ENCODE peak calls at places on chromosome 12, in four cellular contexts. P, I, A and C are unnamed samples.

GRCh38 chr12:7144414-7145120 is 14.4 kb downstream of the CLSTN3 start:
- DNase-seq in P (peak), I (no peak), A (peak), C (peak)

GRCh38 chr12:108332791-108333382 is 6.2 kb downstream of the CMKLR1 start:
- DNase-seq in P (peak), I (no peak), A (no peak), C (no peak)

GRCh38 chr12:108313236-108313608 is 25.9 kb downstream of the CMKLR1 start:
- DNase-seq in P (no peak), I (no peak), A (no peak), C (peak)

GRCh38 chr12:111529424-111530368 is 69.4 kb downstream of the ATXN2 start:
- DNase-seq in P (peak), I (peak), A (peak), C (peak)

GRCh38 chr12:55993454-55993853 is 3.6 kb upstream of the SUOX start:
- DNase-seq in P (no peak), I (no peak), A (no peak), C (no peak)

GRCh38 chr12:18492372-18493025 is 231.2 kb downstream of the PIK3C2G start:
- DNase-seq in P (no peak), I (no peak), A (no peak), C (no peak)

GRCh38 chr12:102169922-102170698 is 27.5 kb downstream of the PMCH start:
- DNase-seq in P (peak), I (no peak), A (no peak), C (peak)

GRCh38 chr12:105301696-105302095 is 28.8 kb upstream of the C12orf75 start:
- DNase-seq in P (no peak), I (no peak), A (no peak), C (peak)

GRCh38 chr12:27333311-27334009 is 824 bp downstream of the BMAL2 start:
- DNase-seq in P (no peak), I (no peak), A (no peak), C (peak)

GRCh38 chr12:9960613-9961012 is 10.6 kb upstream of the CLEC12A start:
- DNase-seq in P (no peak), I (no peak), A (no peak), C (no peak)

GRCh38 chr12:48750215-48750614 is 33.7 kb upstream of the CCNT1 start:
- DNase-seq in P (no peak), I (no peak), A (no peak), C (no peak)